ENCODE peak calls at places on chromosome 7, in six cellular contexts. One of them, this sample, is unnamed. For H3K4me1, the result is how much of the 10 kb centered on the place peaks cover.

GRCh38 chr7:128010392-128011078 is 20.7 kb downstream of the LRRC4 start:
- DNase-seq in DND-41: no peak
- DNase-seq in keratinocyte: no peak
- DNase-seq in left ventricle myocardium inferior: no peak
- DNase-seq in neural progenitor cell: peak
- DNase-seq in trophoblast cell: no peak
- DNase-seq in this sample: no peak

GRCh38 chr7:143000648-143001047 is 26.3 kb downstream of the OR9A2 start:
- DNase-seq in DND-41: no peak
- DNase-seq in keratinocyte: no peak
- DNase-seq in left ventricle myocardium inferior: no peak
- DNase-seq in neural progenitor cell: no peak
- DNase-seq in trophoblast cell: no peak
- DNase-seq in this sample: no peak

GRCh38 chr7:41437257-41438196 is 265.4 kb downstream of the INHBA start:
- DNase-seq in DND-41: no peak
- DNase-seq in keratinocyte: peak
- DNase-seq in left ventricle myocardium inferior: no peak
- DNase-seq in neural progenitor cell: no peak
- DNase-seq in trophoblast cell: no peak
- DNase-seq in this sample: no peak

GRCh38 chr7:131538071-131538790 is 18.2 kb downstream of the PODXL start:
- DNase-seq in DND-41: no peak
- DNase-seq in keratinocyte: peak
- DNase-seq in left ventricle myocardium inferior: no peak
- DNase-seq in neural progenitor cell: no peak
- DNase-seq in trophoblast cell: no peak
- DNase-seq in this sample: no peak

GRCh38 chr7:42617071-42617705 is 294.7 kb downstream of the C7orf25 start:
- DNase-seq in DND-41: no peak
- DNase-seq in keratinocyte: no peak
- DNase-seq in left ventricle myocardium inferior: no peak
- DNase-seq in neural progenitor cell: peak
- DNase-seq in trophoblast cell: no peak
- DNase-seq in this sample: no peak

GRCh38 chr7:29147821-29148220 is 1.5 kb upstream of the CPVL start:
- DNase-seq in DND-41: no peak
- DNase-seq in keratinocyte: no peak
- DNase-seq in left ventricle myocardium inferior: peak
- DNase-seq in neural progenitor cell: no peak
- DNase-seq in trophoblast cell: no peak
- DNase-seq in this sample: no peak

GRCh38 chr7:108503112-108504026 is 22.6 kb downstream of the PNPLA8 start:
- DNase-seq in DND-41: no peak
- DNase-seq in keratinocyte: no peak
- DNase-seq in left ventricle myocardium inferior: no peak
- DNase-seq in neural progenitor cell: no peak
- DNase-seq in trophoblast cell: no peak
- DNase-seq in this sample: no peak

GRCh38 chr7:44163591-44163990 is 22.5 kb upstream of the MYL7 start:
- DNase-seq in DND-41: no peak
- DNase-seq in keratinocyte: peak
- DNase-seq in left ventricle myocardium inferior: no peak
- DNase-seq in neural progenitor cell: peak
- DNase-seq in trophoblast cell: peak
- DNase-seq in this sample: no peak

GRCh38 chr7:50304158-50304910 is at the start of gene IKZF1:
- DNase-seq in DND-41: peak
- DNase-seq in keratinocyte: no peak
- DNase-seq in left ventricle myocardium inferior: peak
- DNase-seq in neural progenitor cell: peak
- DNase-seq in trophoblast cell: peak
- DNase-seq in this sample: no peak

GRCh38 chr7:80640841-80641240 is 2.4 kb downstream of the CD36 start:
- DNase-seq in DND-41: no peak
- DNase-seq in keratinocyte: no peak
- DNase-seq in left ventricle myocardium inferior: no peak
- DNase-seq in neural progenitor cell: no peak
- DNase-seq in trophoblast cell: peak
- DNase-seq in this sample: no peak

GRCh38 chr7:47534322-47535032 is 47.4 kb downstream of the TNS3 start:
- DNase-seq in DND-41: no peak
- DNase-seq in keratinocyte: peak
- DNase-seq in left ventricle myocardium inferior: no peak
- DNase-seq in neural progenitor cell: peak
- DNase-seq in trophoblast cell: peak
- DNase-seq in this sample: no peak

GRCh38 chr7:135414850-135415439 is 95.0 kb downstream of the CNOT4 start:
- DNase-seq in DND-41: peak
- DNase-seq in keratinocyte: no peak
- DNase-seq in left ventricle myocardium inferior: no peak
- DNase-seq in neural progenitor cell: peak
- DNase-seq in trophoblast cell: peak
- DNase-seq in this sample: peak

GRCh38 chr7:112023282-112023681 is 182.9 kb downstream of the DOCK4 start:
- DNase-seq in DND-41: no peak
- DNase-seq in keratinocyte: no peak
- DNase-seq in left ventricle myocardium inferior: no peak
- DNase-seq in neural progenitor cell: no peak
- DNase-seq in trophoblast cell: no peak
- DNase-seq in this sample: no peak

GRCh38 chr7:112160130-112160770 is 45.9 kb downstream of the DOCK4 start:
- DNase-seq in DND-41: no peak
- DNase-seq in keratinocyte: no peak
- DNase-seq in left ventricle myocardium inferior: no peak
- DNase-seq in neural progenitor cell: peak
- DNase-seq in trophoblast cell: no peak
- DNase-seq in this sample: no peak

GRCh38 chr7:30804078-30804661 is 33.0 kb downstream of the MINDY4 start:
- DNase-seq in DND-41: no peak
- DNase-seq in keratinocyte: no peak
- DNase-seq in left ventricle myocardium inferior: no peak
- DNase-seq in neural progenitor cell: no peak
- DNase-seq in trophoblast cell: peak
- DNase-seq in this sample: no peak

GRCh38 chr7:30799976-30800661 is 28.9 kb downstream of the MINDY4 start:
- DNase-seq in DND-41: no peak
- DNase-seq in keratinocyte: no peak
- DNase-seq in left ventricle myocardium inferior: no peak
- DNase-seq in neural progenitor cell: no peak
- DNase-seq in trophoblast cell: no peak
- DNase-seq in this sample: no peak

GRCh38 chr7:30802812-30803211 is 31.6 kb downstream of the MINDY4 start:
- DNase-seq in DND-41: no peak
- DNase-seq in keratinocyte: no peak
- DNase-seq in left ventricle myocardium inferior: no peak
- DNase-seq in neural progenitor cell: no peak
- DNase-seq in trophoblast cell: no peak
- DNase-seq in this sample: no peak

GRCh38 chr7:30799206-30799975 is 28.2 kb downstream of the MINDY4 start:
- DNase-seq in DND-41: no peak
- DNase-seq in keratinocyte: peak
- DNase-seq in left ventricle myocardium inferior: peak
- DNase-seq in neural progenitor cell: no peak
- DNase-seq in trophoblast cell: peak
- DNase-seq in this sample: no peak

GRCh38 chr7:30800785-30801252 is 29.6 kb downstream of the MINDY4 start:
- DNase-seq in DND-41: peak
- DNase-seq in keratinocyte: no peak
- DNase-seq in left ventricle myocardium inferior: no peak
- DNase-seq in neural progenitor cell: peak
- DNase-seq in trophoblast cell: peak
- DNase-seq in this sample: peak
- H3K4me1 ChIP-seq in DND-41: under half
- H3K4me1 ChIP-seq in keratinocyte: half or more
- H3K4me1 ChIP-seq in left ventricle myocardium inferior: half or more
- H3K4me1 ChIP-seq in neural progenitor cell: under half
- H3K4me1 ChIP-seq in trophoblast cell: under half
- H3K4me1 ChIP-seq in this sample: under half

GRCh38 chr7:7557252-7557651 is 9.4 kb upstream of the MIOS start:
- DNase-seq in DND-41: no peak
- DNase-seq in keratinocyte: no peak
- DNase-seq in left ventricle myocardium inferior: no peak
- DNase-seq in neural progenitor cell: no peak
- DNase-seq in trophoblast cell: no peak
- DNase-seq in this sample: no peak
- H3K4me3 ChIP-seq in DND-41: no peak
- H3K4me3 ChIP-seq in keratinocyte: no peak
- H3K4me3 ChIP-seq in left ventricle myocardium inferior: no peak
- H3K4me3 ChIP-seq in neural progenitor cell: no peak
- H3K4me3 ChIP-seq in trophoblast cell: no peak
- H3K4me3 ChIP-seq in this sample: no peak

GRCh38 chr7:106613279-106613678 is 47.7 kb downstream of the CCDC71L start:
- DNase-seq in DND-41: no peak
- DNase-seq in keratinocyte: no peak
- DNase-seq in left ventricle myocardium inferior: no peak
- DNase-seq in neural progenitor cell: no peak
- DNase-seq in trophoblast cell: no peak
- DNase-seq in this sample: no peak

GRCh38 chr7:106615808-106616691 is 44.9 kb downstream of the CCDC71L start:
- DNase-seq in DND-41: no peak
- DNase-seq in keratinocyte: no peak
- DNase-seq in left ventricle myocardium inferior: no peak
- DNase-seq in neural progenitor cell: no peak
- DNase-seq in trophoblast cell: no peak
- DNase-seq in this sample: no peak

GRCh38 chr7:106612432-106612831 is 48.5 kb downstream of the CCDC71L start:
- DNase-seq in DND-41: no peak
- DNase-seq in keratinocyte: no peak
- DNase-seq in left ventricle myocardium inferior: no peak
- DNase-seq in neural progenitor cell: no peak
- DNase-seq in trophoblast cell: no peak
- DNase-seq in this sample: no peak

GRCh38 chr7:106614751-106615150 is 46.2 kb downstream of the CCDC71L start:
- DNase-seq in DND-41: no peak
- DNase-seq in keratinocyte: no peak
- DNase-seq in left ventricle myocardium inferior: no peak
- DNase-seq in neural progenitor cell: no peak
- DNase-seq in trophoblast cell: peak
- DNase-seq in this sample: no peak

GRCh38 chr7:106613861-106614560 is 46.9 kb downstream of the CCDC71L start:
- DNase-seq in DND-41: no peak
- DNase-seq in keratinocyte: no peak
- DNase-seq in left ventricle myocardium inferior: no peak
- DNase-seq in neural progenitor cell: no peak
- DNase-seq in trophoblast cell: peak
- DNase-seq in this sample: no peak
- H3K27ac ChIP-seq in DND-41: no peak
- H3K27ac ChIP-seq in keratinocyte: no peak
- H3K27ac ChIP-seq in left ventricle myocardium inferior: no peak
- H3K27ac ChIP-seq in neural progenitor cell: no peak
- H3K27ac ChIP-seq in trophoblast cell: no peak
- H3K27ac ChIP-seq in this sample: no peak

GRCh38 chr7:24576171-24577052 is 3.2 kb downstream of the PALS2 start:
- DNase-seq in DND-41: peak
- DNase-seq in keratinocyte: peak
- DNase-seq in left ventricle myocardium inferior: no peak
- DNase-seq in neural progenitor cell: peak
- DNase-seq in trophoblast cell: peak
- DNase-seq in this sample: peak
- H3K4me1 ChIP-seq in DND-41: under half
- H3K4me1 ChIP-seq in keratinocyte: under half
- H3K4me1 ChIP-seq in left ventricle myocardium inferior: under half
- H3K4me1 ChIP-seq in neural progenitor cell: under half
- H3K4me1 ChIP-seq in trophoblast cell: under half
- H3K4me1 ChIP-seq in this sample: under half